ENCODE peak calls at places on chromosome 20, in six cellular contexts. X, D, U, R, P and V are unnamed samples.

GRCh38 chr20:46955601-46956556 is 61.2 kb downstream of the EYA2 start:
- DNase-seq in X (no peak), P (no peak), D (no peak), U (no peak), R (no peak), V (peak)

GRCh38 chr20:58649288-58650180 is 1.5 kb upstream of the STX16 start:
- DNase-seq in P (peak), R (peak), X (peak), U (no peak), D (peak), V (no peak)

GRCh38 chr20:19726126-19726525 is 31.9 kb upstream of the RIN2 start:
- DNase-seq in U (no peak), X (no peak), D (no peak), P (no peak), R (no peak), V (peak)

GRCh38 chr20:37343212-37343993 is 2.5 kb upstream of the SRC start:
- DNase-seq in U (no peak), R (peak), D (no peak), P (no peak), X (no peak), V (no peak)

GRCh38 chr20:44448753-44449546 is 26.7 kb upstream of the TTPAL start:
- DNase-seq in D (peak), P (no peak), R (no peak), X (no peak), U (no peak), V (peak)

GRCh38 chr20:53032021-53033001 is 60.2 kb downstream of the TSHZ2 start:
- DNase-seq in D (no peak), X (no peak), P (peak), R (no peak), U (no peak), V (peak)

GRCh38 chr20:39210331-39211074 is 248.4 kb downstream of the DHX35 start:
- DNase-seq in P (no peak), R (no peak), D (no peak), U (no peak), X (no peak), V (no peak)

GRCh38 chr20:35828434-35828833 is 56.6 kb downstream of the PHF20 start:
- DNase-seq in X (no peak), D (no peak), U (no peak), R (peak), P (peak), V (peak)

GRCh38 chr20:58553841-58554240 is 38.6 kb upstream of the APCDD1L start:
- DNase-seq in U (no peak), P (no peak), X (no peak), D (no peak), R (no peak), V (peak)

GRCh38 chr20:16622501-16622900 is 49.3 kb upstream of the KIF16B start:
- DNase-seq in R (no peak), P (no peak), D (no peak), X (no peak), U (no peak), V (no peak)

GRCh38 chr20:56409521-56409920 is 2.5 kb upstream of the CASS4 start:
- DNase-seq in X (no peak), P (no peak), D (no peak), R (no peak), U (no peak), V (peak)

GRCh38 chr20:56018194-56018593 is 12.9 kb upstream of the CBLN4 start:
- DNase-seq in U (no peak), R (no peak), P (no peak), X (no peak), D (no peak), V (no peak)

GRCh38 chr20:24718696-24719095 is 230.4 kb upstream of the CST7 start:
- DNase-seq in U (no peak), R (no peak), X (no peak), D (peak), P (no peak), V (no peak)

GRCh38 chr20:23048283-23049200 is 930 bp downstream of the THBD start:
- DNase-seq in X (no peak), P (peak), D (peak), U (no peak), R (peak), V (peak)

GRCh38 chr20:19392344-19393140 is 180.1 kb downstream of the SLC24A3 start:
- DNase-seq in P (no peak), D (no peak), R (no peak), U (no peak), X (no peak), V (no peak)

GRCh38 chr20:18634501-18634900 is 46.6 kb downstream of the DTD1 start:
- DNase-seq in P (no peak), U (no peak), X (no peak), R (no peak), D (no peak), V (peak)

GRCh38 chr20:4171538-4172116 is 156.3 kb upstream of the RNF24 start:
- DNase-seq in X (no peak), U (no peak), D (peak), P (no peak), R (peak), V (no peak)

GRCh38 chr20:34309691-34310090 is 6.5 kb upstream of the AHCY start:
- DNase-seq in R (no peak), P (no peak), D (no peak), U (no peak), X (no peak), V (no peak)

GRCh38 chr20:57013221-57013620 is 253.2 kb downstream of the BMP7 start:
- DNase-seq in R (no peak), P (no peak), U (no peak), D (no peak), X (no peak), V (no peak)

GRCh38 chr20:63321148-63321831 is 28.3 kb downstream of the COL20A1 start:
- DNase-seq in R (peak), P (peak), X (no peak), U (peak), D (no peak), V (peak)

GRCh38 chr20:18287546-18287914 is 797 bp upstream of the ZNF133 start:
- DNase-seq in R (no peak), U (no peak), D (no peak), P (peak), X (no peak), V (no peak)

GRCh38 chr20:1669304-1669703 is 11.7 kb upstream of the SIRPG start:
- DNase-seq in D (no peak), R (no peak), U (no peak), P (no peak), X (no peak), V (no peak)

GRCh38 chr20:32823078-32823477 is 3.3 kb downstream of the MAPRE1 start:
- DNase-seq in X (no peak), P (no peak), D (peak), U (no peak), R (no peak), V (peak)

GRCh38 chr20:40339661-40340449 is 349.2 kb downstream of the MAFB start:
- DNase-seq in P (peak), R (peak), X (no peak), D (no peak), U (peak), V (no peak)

GRCh38 chr20:62899633-62900051 is 26.7 kb downstream of the DIDO1 start:
- DNase-seq in R (no peak), X (no peak), D (peak), P (no peak), U (no peak), V (no peak)

GRCh38 chr20:49887251-49887827 is 28.0 kb downstream of the SPATA2 start:
- DNase-seq in P (no peak), R (peak), X (no peak), U (no peak), D (no peak), V (no peak)

GRCh38 chr20:51735728-51736600 is 32.2 kb downstream of the ATP9A start:
- DNase-seq in P (no peak), R (no peak), D (no peak), X (no peak), U (no peak), V (no peak)

GRCh38 chr20:47576516-47577033 is 74.9 kb downstream of the NCOA3 start:
- DNase-seq in U (no peak), P (peak), D (peak), X (no peak), R (peak), V (peak)

GRCh38 chr20:61414455-61414991 is 162.5 kb downstream of the CDH4 start:
- DNase-seq in X (no peak), P (no peak), D (no peak), U (peak), R (no peak), V (no peak)

GRCh38 chr20:5919634-5920544 is 30.4 kb downstream of the TRMT6 start:
- DNase-seq in U (no peak), R (no peak), D (no peak), P (no peak), X (no peak), V (peak)

GRCh38 chr20:24782801-24783630 is 166.1 kb upstream of the CST7 start:
- DNase-seq in X (no peak), U (no peak), P (no peak), R (peak), D (no peak), V (no peak)

GRCh38 chr20:41141153-41141815 is 3.9 kb downstream of the PLCG1 start:
- DNase-seq in D (no peak), R (peak), P (peak), U (no peak), X (no peak), V (peak)

GRCh38 chr20:6134592-6134991 is 11.8 kb upstream of the FERMT1 start:
- DNase-seq in P (no peak), X (no peak), R (no peak), U (no peak), D (no peak), V (no peak)

GRCh38 chr20:47734870-47735269 is 50.4 kb downstream of the SULF2 start:
- DNase-seq in R (no peak), P (no peak), X (no peak), U (no peak), D (no peak), V (no peak)

GRCh38 chr20:56411759-56412472 is at the start of gene CASS4:
- DNase-seq in R (no peak), U (no peak), P (peak), D (no peak), X (no peak), V (peak)

GRCh38 chr20:3606021-3606420 is 57.2 kb downstream of the GFRA4 start:
- DNase-seq in P (no peak), U (no peak), D (no peak), X (no peak), R (no peak), V (peak)

GRCh38 chr20:24388828-24389325 is 80.6 kb upstream of the SYNDIG1 start:
- DNase-seq in R (no peak), P (no peak), U (no peak), D (no peak), X (no peak), V (no peak)

GRCh38 chr20:17849111-17849900 is 119.3 kb downstream of the SNX5 start:
- DNase-seq in D (no peak), X (no peak), P (no peak), U (no peak), R (no peak), V (no peak)

GRCh38 chr20:53918949-53919361 is 151.4 kb downstream of the BCAS1 start:
- DNase-seq in R (no peak), P (no peak), U (no peak), X (no peak), D (peak), V (no peak)